ENCODE peak calls at places on chromosome 20, in eight cellular contexts. M, P, I, F, C, L, X and B are unnamed samples.

GRCh38 chr20:23084845-23085355 is 1.2 kb downstream of the CD93 start:
- DNase-seq in X (no peak), F (no peak), L (no peak), I (no peak), M (peak; percentile 77), P (no peak), C (no peak), B (no peak)

GRCh38 chr20:14235355-14235754 is 102.1 kb downstream of the FLRT3 start:
- DNase-seq in C (no peak), L (peak; percentile 29), M (no peak), X (no peak), P (no peak), F (no peak), I (no peak), B (no peak)

GRCh38 chr20:1905009-1905408 is 9.8 kb downstream of the SIRPA start:
- DNase-seq in F (no peak), C (no peak), I (no peak), X (no peak), P (no peak), L (no peak), M (no peak), B (no peak)

GRCh38 chr20:34560141-34560523 is 1.6 kb downstream of the MAP1LC3A start:
- DNase-seq in X (no peak), L (no peak), M (no peak), I (peak; percentile 75), P (no peak), C (peak; percentile 29), F (no peak), B (no peak)

GRCh38 chr20:3093861-3094361 is 9.4 kb upstream of the AVP start:
- DNase-seq in I (no peak), L (no peak), C (no peak), M (peak; percentile 79), X (no peak), P (no peak), F (no peak), B (no peak)

GRCh38 chr20:24381886-24382285 is 87.5 kb upstream of the SYNDIG1 start:
- DNase-seq in L (no peak), P (no peak), M (no peak), X (no peak), C (no peak), F (no peak), I (no peak), B (no peak)

GRCh38 chr20:45935416-45936046 is 1.0 kb downstream of the PCIF1 start:
- DNase-seq in M (no peak), C (no peak), P (no peak), X (no peak), F (no peak), I (no peak), L (peak; percentile 53), B (no peak)

GRCh38 chr20:4026093-4026601 is 10.8 kb upstream of the RNF24 start:
- DNase-seq in F (no peak), C (no peak), M (peak; percentile 61), L (peak; percentile 81), P (no peak), X (no peak), I (no peak), B (no peak)

GRCh38 chr20:829531-829930 is 4.0 kb upstream of the FAM110A start:
- DNase-seq in F (no peak), X (no peak), C (no peak), L (no peak), M (no peak), P (no peak), I (no peak), B (no peak)

GRCh38 chr20:46627251-46627650 is 24.0 kb downstream of the SLC13A3 start:
- DNase-seq in L (no peak), X (no peak), C (no peak), M (no peak), F (no peak), I (no peak), P (no peak), B (no peak)

DNA sequence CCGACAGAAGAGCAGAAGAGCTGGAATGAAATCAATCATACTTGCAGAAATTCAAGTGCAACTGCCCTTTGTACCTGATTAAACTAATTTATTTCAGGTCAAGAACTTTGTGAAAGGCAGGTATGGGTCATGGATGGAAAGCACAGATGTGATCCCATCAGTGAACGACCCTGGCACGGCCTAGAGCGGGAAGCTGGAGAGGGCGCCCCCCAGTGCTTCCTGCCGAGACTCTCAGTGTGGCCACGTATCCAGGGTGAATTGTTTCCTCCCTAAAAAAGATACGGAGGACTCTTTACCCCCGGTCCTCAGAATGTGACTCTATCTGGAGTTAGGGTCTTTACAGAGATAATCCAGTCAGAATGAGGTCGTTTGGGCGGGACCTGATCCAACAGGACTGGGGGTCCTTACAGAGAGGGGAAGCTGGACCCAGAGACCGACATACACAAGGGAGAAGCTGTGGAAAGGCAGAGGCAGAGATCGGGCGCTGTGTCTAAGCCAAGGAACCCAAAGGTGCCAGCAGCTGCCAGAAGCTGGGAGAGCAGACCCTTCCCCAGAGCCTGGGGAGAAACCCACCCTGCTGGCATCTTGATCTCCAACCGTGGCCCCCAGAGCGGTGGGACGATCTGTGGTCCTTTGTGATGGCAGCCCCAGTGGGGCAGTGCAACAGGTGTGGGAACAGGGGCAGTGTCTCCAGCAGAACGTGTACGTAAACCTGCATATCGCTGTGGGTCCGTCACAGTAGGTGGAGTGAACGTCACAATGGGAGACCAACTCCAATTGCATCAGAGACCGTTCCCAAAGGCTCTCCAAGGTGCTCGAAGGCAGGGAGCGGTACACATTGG is 91.9 kb downstream of the TAF4 start:
- DNase-seq in F (no peak), L (no peak), P (no peak), C (no peak), X (no peak), I (peak; percentile 49), M (no peak), B (no peak)
- TF ChIP-seq CTCF in F (no peak), L (no peak), P (no peak), C (no peak), X (no peak), I (no peak), M (no peak), B (no peak)

DNA sequence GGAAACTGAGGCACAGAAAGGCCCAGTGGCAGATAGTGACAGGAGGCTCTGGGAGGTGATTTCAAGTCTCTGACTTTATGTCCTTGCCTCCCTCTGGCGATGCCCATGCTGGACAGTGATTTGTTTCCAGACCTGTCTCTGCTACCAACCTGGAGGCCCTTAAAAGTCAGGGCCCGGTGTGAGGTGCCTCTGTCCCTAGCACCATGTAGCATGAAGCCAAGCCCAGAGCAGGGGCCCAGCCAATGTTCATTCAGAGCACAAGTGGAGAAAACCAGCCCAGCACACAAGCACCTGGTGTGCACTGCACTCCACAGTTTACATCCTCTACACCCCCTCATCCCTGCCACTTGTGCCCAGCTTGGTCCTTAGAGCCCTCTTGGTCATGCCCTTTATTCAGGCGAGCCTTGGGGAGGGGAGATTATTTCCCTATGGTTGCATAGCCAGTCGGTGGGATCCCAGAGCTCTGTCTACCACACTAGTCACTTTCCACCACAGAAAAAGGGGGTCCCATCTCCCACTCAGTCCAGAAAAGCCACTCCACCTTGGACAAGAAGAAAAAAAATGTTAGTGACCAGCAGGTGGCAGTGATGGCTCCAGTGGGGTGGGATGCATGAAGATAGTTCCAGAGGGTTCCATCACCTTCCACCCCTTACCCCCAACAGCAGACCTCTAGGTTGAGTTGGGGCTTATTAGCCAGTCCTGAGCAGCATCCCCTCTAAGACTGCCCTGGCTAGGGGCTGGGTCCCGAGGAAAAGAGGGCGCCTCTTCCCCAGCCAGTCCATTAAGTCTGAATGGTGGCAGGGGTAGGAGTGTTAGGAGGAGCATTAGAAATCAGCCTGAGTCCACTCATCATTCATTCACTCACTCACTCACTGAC is 30.9 kb downstream of the KIAA1755 start:
- DNase-seq in F (no peak), P (peak; percentile 68), L (peak; percentile 60), X (no peak), I (peak; percentile 34), C (no peak), M (peak; percentile 46), B (no peak)
- TF ChIP-seq CTCF in F (peak; percentile 64), P (peak; percentile 83), L (peak; percentile 61), X (peak; percentile 25), I (peak; percentile 35), C (no peak), M (peak; percentile 48), B (peak; percentile 58)

DNA sequence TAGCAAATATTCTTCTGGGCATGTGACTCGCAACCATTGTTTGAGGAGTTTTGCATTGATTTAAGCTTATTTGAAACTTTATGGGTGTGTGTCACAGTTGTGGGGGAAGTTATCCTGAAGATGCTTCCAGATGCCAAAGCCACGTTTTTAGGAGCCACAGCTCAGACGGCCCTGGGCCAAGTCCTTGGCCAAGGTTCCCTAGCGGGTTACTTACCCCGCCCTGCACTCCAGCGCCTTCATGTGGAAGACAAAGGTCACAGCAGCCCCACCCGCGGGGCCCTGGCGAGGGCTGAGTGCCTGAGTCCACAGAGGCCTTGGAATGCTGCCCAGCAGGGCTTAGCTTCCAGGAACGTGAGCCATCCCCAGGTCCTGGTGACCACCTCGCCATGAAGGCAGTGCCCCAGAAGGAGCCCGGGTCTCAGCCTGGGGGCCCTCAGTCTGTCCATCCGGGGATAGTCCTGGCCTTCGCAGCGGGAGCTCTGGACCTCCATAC is 308.3 kb downstream of the CDH4 start:
- DNase-seq in L (peak; percentile 31), X (no peak), P (no peak), F (no peak), M (no peak), I (no peak), C (peak; percentile 52), B (no peak)
- TF ChIP-seq CTCF in L (peak; percentile 7), X (no peak), P (no peak), F (peak; percentile 11), M (no peak), I (peak; percentile 12), C (peak; percentile 6), B (no peak)

GRCh38 chr20:50958733-50959542 is at the start of gene MOCS3:
- DNase-seq in X (peak; percentile 48), M (peak; percentile 94), C (peak; percentile 85), I (peak; percentile 92), P (peak; percentile 81), L (peak; percentile 96), F (peak; percentile 69), B (peak; percentile 36)
- TF ChIP-seq CTCF in X (no peak), M (no peak), C (no peak), I (no peak), P (peak; percentile 14), L (no peak), F (no peak), B (no peak)

DNA sequence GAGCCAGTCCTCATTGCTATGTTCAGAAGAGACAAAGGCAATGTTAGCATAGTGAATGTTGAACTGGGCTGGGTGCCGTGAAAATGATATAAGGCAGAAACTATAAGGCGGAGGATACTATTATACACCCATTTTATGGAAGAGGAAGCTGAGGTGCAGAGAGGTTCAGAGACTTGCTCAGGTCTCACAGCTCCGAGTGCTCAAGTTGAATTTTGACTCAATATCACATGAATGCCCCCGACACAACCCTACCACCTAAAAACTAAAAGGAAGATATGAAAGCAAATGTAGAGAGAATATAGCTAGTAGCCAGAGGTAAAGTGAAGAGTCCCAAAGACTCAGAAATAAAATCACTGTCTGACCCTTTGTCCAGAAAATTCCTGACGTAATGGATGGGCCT is 56.7 kb downstream of the PPP1R16B start:
- DNase-seq in L (no peak), M (no peak), F (no peak), C (no peak), I (no peak), X (no peak), P (no peak), B (no peak)
- TF ChIP-seq CTCF in L (no peak), M (no peak), F (no peak), C (no peak), I (no peak), X (no peak), P (no peak), B (no peak)